ENCODE peak calls at places on chromosomes 3 and 15, in five cellular contexts. One of them, this sample, is unnamed.

GRCh38 chr3:33482126-33482525 is 41.9 kb upstream of the UBP1 start:
- DNase-seq in spleen: no peak
- DNase-seq in psoas muscle: no peak
- DNase-seq in A673: peak
- DNase-seq in hepatocyte: no peak
- DNase-seq in this sample: no peak

GRCh38 chr3:184234224-184234623 is 4.8 kb downstream of the VWA5B2 start:
- DNase-seq in spleen: no peak
- DNase-seq in psoas muscle: peak
- DNase-seq in A673: no peak
- DNase-seq in hepatocyte: peak
- DNase-seq in this sample: peak

GRCh38 chr15:51874751-51875644 is 45.5 kb downstream of the TMOD3 start:
- DNase-seq in spleen: no peak
- DNase-seq in psoas muscle: no peak
- DNase-seq in A673: peak
- DNase-seq in hepatocyte: peak
- DNase-seq in this sample: no peak

GRCh38 chr3:136186330-136186729 is 9.8 kb downstream of the MSL2 start:
- DNase-seq in spleen: no peak
- DNase-seq in psoas muscle: no peak
- DNase-seq in A673: no peak
- DNase-seq in hepatocyte: peak
- DNase-seq in this sample: no peak

GRCh38 chr15:83064859-83065258 is 2.2 kb downstream of the BTBD1 start:
- DNase-seq in spleen: no peak
- DNase-seq in psoas muscle: no peak
- DNase-seq in A673: no peak
- DNase-seq in hepatocyte: no peak
- DNase-seq in this sample: no peak

GRCh38 chr3:138943724-138944131 is 3.2 kb downstream of the FOXL2 start:
- DNase-seq in spleen: no peak
- DNase-seq in psoas muscle: no peak
- DNase-seq in A673: no peak
- DNase-seq in hepatocyte: no peak
- DNase-seq in this sample: no peak

GRCh38 chr3:7684193-7684592 is 817.4 kb upstream of the LMCD1 start:
- DNase-seq in spleen: no peak
- DNase-seq in psoas muscle: no peak
- DNase-seq in A673: no peak
- DNase-seq in hepatocyte: no peak
- DNase-seq in this sample: no peak

GRCh38 chr3:127629462-127630403 is 748 bp downstream of the PODXL2 start:
- DNase-seq in spleen: no peak
- DNase-seq in psoas muscle: no peak
- DNase-seq in A673: peak
- DNase-seq in hepatocyte: no peak
- DNase-seq in this sample: no peak

GRCh38 chr3:75272708-75273107 is 391.4 kb upstream of the FRG2C start:
- DNase-seq in spleen: no peak
- DNase-seq in psoas muscle: no peak
- DNase-seq in A673: peak
- DNase-seq in hepatocyte: no peak
- DNase-seq in this sample: no peak

GRCh38 chr3:125310623-125311076 is 64.5 kb downstream of the ZNF148 start:
- DNase-seq in spleen: no peak
- DNase-seq in psoas muscle: no peak
- DNase-seq in A673: no peak
- DNase-seq in hepatocyte: no peak
- DNase-seq in this sample: no peak

GRCh38 chr15:67109141-67110034 is 44.0 kb downstream of the SMAD3 start:
- DNase-seq in spleen: peak
- DNase-seq in psoas muscle: peak
- DNase-seq in A673: peak
- DNase-seq in hepatocyte: peak
- DNase-seq in this sample: peak

GRCh38 chr15:98547741-98548166 is 100.6 kb upstream of the IGF1R start:
- DNase-seq in spleen: peak
- DNase-seq in psoas muscle: peak
- DNase-seq in A673: peak
- DNase-seq in hepatocyte: peak
- DNase-seq in this sample: peak

GRCh38 chr3:42257007-42257406 is 9.0 kb downstream of the CCK start:
- DNase-seq in spleen: no peak
- DNase-seq in psoas muscle: no peak
- DNase-seq in A673: no peak
- DNase-seq in hepatocyte: no peak
- DNase-seq in this sample: no peak

GRCh38 chr15:57510647-57511046 is 81.1 kb upstream of the MYZAP start:
- DNase-seq in spleen: no peak
- DNase-seq in psoas muscle: no peak
- DNase-seq in A673: no peak
- DNase-seq in hepatocyte: peak
- DNase-seq in this sample: no peak

GRCh38 chr3:141401584-141402475 is 33.5 kb downstream of the ZBTB38 start:
- DNase-seq in spleen: peak
- DNase-seq in psoas muscle: peak
- DNase-seq in A673: peak
- DNase-seq in hepatocyte: peak
- DNase-seq in this sample: peak

GRCh38 chr15:33430564-33430963 is 119.8 kb downstream of the RYR3 start:
- DNase-seq in spleen: no peak
- DNase-seq in psoas muscle: no peak
- DNase-seq in A673: no peak
- DNase-seq in hepatocyte: no peak
- DNase-seq in this sample: no peak

DNA sequence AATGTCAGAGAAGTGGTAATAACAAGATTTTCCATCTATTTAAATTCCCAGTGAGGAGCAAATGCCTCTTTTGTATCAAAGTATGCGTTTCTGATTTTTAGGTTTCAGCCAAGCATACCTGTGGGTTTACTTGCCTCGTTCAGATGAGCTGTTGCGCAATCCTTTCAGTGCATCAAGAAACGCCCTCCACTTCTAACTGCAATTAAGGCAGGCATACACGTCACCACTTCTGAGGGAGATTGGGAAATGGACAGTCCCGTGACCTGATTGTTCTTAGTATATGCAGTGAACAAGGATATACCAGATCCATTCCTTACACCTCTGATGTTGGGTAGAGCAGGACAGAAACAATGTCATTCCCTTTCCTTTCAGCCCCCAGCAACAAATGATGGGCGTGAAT is 219.0 kb downstream of the ITPR1 start:
- DNase-seq in spleen: no peak
- DNase-seq in psoas muscle: no peak
- DNase-seq in A673: no peak
- DNase-seq in hepatocyte: peak
- DNase-seq in this sample: peak
- H3K27ac ChIP-seq in spleen: no peak
- H3K27ac ChIP-seq in psoas muscle: no peak
- H3K27ac ChIP-seq in A673: no peak
- H3K27ac ChIP-seq in hepatocyte: peak
- H3K27ac ChIP-seq in this sample: peak

DNA sequence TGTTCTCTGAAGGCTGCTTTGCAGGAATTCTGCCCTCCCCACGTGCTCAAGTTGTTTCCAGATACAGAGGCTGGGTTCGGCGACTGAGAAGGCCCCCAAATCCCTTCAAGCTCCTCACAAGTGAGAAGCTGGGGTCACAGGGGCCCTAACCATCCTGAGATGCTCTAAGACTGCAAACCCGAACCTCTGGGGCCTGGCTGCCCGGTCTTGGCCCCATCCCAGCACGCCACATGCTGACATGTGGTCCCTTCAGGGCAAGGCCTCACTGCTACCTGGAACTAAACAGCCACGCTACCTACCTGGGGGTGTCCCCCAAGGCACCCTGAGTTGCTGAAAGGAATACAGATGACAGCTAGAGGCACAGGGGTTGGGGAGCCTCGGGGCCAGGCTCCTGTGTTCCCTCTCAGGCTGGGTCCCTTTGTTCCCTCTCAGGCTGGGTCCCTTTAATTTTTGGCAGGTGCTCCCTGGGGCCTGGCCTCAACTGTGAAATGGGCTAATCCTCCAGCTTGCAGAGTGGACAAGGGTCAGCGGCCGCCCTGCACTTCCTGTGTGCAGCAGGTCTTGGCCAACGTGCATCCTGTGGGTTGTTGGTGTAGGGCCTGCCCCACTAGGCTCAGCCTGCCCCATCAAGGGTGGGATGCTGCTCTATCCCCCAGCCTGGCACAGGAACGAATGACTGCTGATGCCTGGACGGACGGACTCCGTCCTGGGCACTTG is 32.5 kb downstream of the KLHL25 start:
- DNase-seq in spleen: peak
- DNase-seq in psoas muscle: no peak
- DNase-seq in A673: no peak
- DNase-seq in hepatocyte: no peak
- DNase-seq in this sample: no peak
- H3K27ac ChIP-seq in spleen: no peak
- H3K27ac ChIP-seq in psoas muscle: peak
- H3K27ac ChIP-seq in A673: no peak
- H3K27ac ChIP-seq in hepatocyte: no peak
- H3K27ac ChIP-seq in this sample: peak

GRCh38 chr15:91894606-91895005 is 41.1 kb downstream of the SLCO3A1 start:
- DNase-seq in spleen: no peak
- DNase-seq in psoas muscle: no peak
- DNase-seq in A673: no peak
- DNase-seq in hepatocyte: no peak
- DNase-seq in this sample: no peak
- H3K27ac ChIP-seq in spleen: no peak
- H3K27ac ChIP-seq in psoas muscle: no peak
- H3K27ac ChIP-seq in A673: no peak
- H3K27ac ChIP-seq in hepatocyte: no peak
- H3K27ac ChIP-seq in this sample: no peak

GRCh38 chr15:72511536-72511935 is 37.4 kb downstream of the ARIH1 start:
- DNase-seq in spleen: no peak
- DNase-seq in psoas muscle: no peak
- DNase-seq in A673: no peak
- DNase-seq in hepatocyte: no peak
- DNase-seq in this sample: no peak
- H3K27ac ChIP-seq in spleen: no peak
- H3K27ac ChIP-seq in psoas muscle: no peak
- H3K27ac ChIP-seq in A673: no peak
- H3K27ac ChIP-seq in hepatocyte: no peak
- H3K27ac ChIP-seq in this sample: no peak

DNA sequence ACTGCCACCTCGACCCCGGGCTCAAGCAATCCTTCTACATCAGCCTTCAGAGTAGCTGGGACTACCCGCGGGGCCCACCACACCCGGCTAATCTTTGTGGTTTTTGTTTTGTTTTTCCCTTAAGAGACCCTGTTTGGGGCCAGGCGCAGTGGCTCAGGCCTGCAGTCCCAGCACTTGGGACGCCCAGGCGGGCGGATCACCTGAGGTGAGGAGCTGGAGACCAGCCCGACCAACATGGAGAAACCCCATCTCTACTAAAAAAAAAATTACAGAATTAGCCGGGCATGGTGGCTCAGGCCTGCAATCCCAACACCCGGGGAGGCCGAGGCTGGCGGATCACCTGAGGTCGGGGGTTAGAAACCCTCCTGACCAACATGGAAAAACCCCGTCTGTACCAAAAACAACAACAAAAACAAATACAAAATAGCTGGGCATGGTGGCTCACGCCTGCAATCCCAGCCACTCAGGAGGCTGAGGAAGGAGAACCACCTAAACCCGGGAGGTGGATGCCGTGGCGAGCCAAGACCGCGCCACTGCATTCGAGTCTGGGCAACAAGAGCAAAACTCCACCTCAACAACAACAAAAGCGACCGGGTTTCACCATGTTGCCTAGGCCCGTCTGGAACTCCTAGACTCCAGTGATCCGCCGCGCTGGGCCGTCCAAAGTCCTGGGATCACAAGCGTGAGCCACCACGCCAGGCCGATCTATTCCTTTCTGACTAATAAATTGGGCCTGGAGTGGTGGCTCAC is 8.1 kb upstream of the FAN1 start:
- DNase-seq in spleen: no peak
- DNase-seq in psoas muscle: no peak
- DNase-seq in A673: no peak
- DNase-seq in hepatocyte: no peak
- DNase-seq in this sample: no peak
- H3K27ac ChIP-seq in spleen: no peak
- H3K27ac ChIP-seq in psoas muscle: no peak
- H3K27ac ChIP-seq in A673: peak
- H3K27ac ChIP-seq in hepatocyte: no peak
- H3K27ac ChIP-seq in this sample: no peak

GRCh38 chr3:58490860-58491501 is 915 bp upstream of the KCTD6 start:
- DNase-seq in spleen: peak
- DNase-seq in psoas muscle: peak
- DNase-seq in A673: no peak
- DNase-seq in hepatocyte: no peak
- DNase-seq in this sample: peak

GRCh38 chr3:58488962-58489361 is 2.9 kb upstream of the KCTD6 start:
- DNase-seq in spleen: no peak
- DNase-seq in psoas muscle: no peak
- DNase-seq in A673: no peak
- DNase-seq in hepatocyte: no peak
- DNase-seq in this sample: no peak

GRCh38 chr3:58492385-58492970 is 582 bp downstream of the KCTD6 start:
- DNase-seq in spleen: no peak
- DNase-seq in psoas muscle: no peak
- DNase-seq in A673: no peak
- DNase-seq in hepatocyte: no peak
- DNase-seq in this sample: no peak

GRCh38 chr3:58494107-58494506 is 2.2 kb downstream of the KCTD6 start:
- DNase-seq in spleen: no peak
- DNase-seq in psoas muscle: no peak
- DNase-seq in A673: no peak
- DNase-seq in hepatocyte: no peak
- DNase-seq in this sample: no peak

DNA sequence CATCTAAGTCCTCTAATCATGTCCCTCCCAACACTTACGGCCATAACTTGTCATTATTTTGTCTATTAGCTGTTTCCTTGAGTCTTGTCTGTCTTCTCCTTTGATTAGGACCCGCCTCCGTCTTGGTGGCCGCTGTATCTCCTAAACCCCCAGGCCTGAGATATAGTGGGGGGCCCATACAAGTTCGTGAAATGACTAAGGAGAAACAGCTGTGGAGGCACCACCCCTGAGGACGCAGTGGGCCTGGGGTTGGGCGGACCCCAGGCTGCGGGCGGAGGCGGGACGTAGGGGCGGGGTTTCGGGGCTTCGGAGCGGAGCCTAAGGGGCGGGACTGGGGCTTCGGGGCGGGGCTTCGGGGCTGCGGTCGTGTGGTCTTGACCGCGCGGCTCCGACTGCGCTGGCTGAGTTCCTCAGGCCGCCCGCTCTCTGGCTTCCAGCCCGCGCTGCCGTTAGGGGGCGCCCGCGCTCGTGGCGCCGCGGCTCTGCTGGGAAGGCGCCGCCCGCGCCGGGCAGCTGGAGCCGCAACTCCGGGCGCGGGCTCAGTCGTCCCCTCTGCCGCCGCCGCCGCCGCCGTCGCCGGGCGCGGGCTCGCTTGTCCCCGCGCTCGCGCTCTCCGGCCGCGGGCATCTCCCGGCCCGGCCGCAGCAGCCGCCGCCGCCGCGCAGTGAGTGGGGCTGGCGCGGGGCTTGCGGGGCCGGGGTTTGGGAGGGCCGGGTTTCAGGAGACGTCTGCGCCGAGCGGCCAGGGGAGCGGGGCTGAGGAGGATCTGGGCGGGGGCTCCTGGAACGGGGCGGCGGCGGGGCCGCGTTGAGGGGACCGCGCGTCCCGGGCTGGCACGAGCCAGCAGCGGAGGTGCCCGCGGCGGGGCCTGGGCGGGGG is at the start of gene KCTD6:
- DNase-seq in spleen: peak
- DNase-seq in psoas muscle: peak
- DNase-seq in A673: peak
- DNase-seq in hepatocyte: peak
- DNase-seq in this sample: peak
- H3K27ac ChIP-seq in spleen: peak
- H3K27ac ChIP-seq in psoas muscle: peak
- H3K27ac ChIP-seq in A673: peak
- H3K27ac ChIP-seq in hepatocyte: peak
- H3K27ac ChIP-seq in this sample: peak